ENCODE peak calls at places on chromosomes 13 and 19, in six cellular contexts. C is MM.1S, Z is H1, A is fibroblast of lung, K is neuronal stem cell, G is endothelial cell of umbilical vein. U is an unnamed sample.

GRCh38 chr13:110397445-110397844 is 90.4 kb downstream of the COL4A2 start:
- DNase-seq in K (no peak), C (no peak), A (peak), Z (no peak), G (no peak), U (no peak)

GRCh38 chr13:68984688-68985319 is 1122.8 kb upstream of the ATXN8OS start:
- DNase-seq in G (no peak), C (no peak), K (no peak), Z (no peak), A (no peak), U (no peak)

GRCh38 chr19:50268046-50268445 is 61.1 kb downstream of the KCNC3 start:
- DNase-seq in K (no peak), C (no peak), G (no peak), A (no peak), Z (no peak), U (no peak)

GRCh38 chr19:55699221-55699620 is 24.2 kb downstream of the EPN1 start:
- DNase-seq in G (no peak), C (no peak), Z (no peak), K (no peak), A (no peak), U (no peak)

GRCh38 chr13:30499338-30499737 is 33.6 kb upstream of the HMGB1 start:
- DNase-seq in Z (no peak), C (no peak), G (no peak), A (peak), K (no peak), U (no peak)

GRCh38 chr13:84810781-84811180 is 928.5 kb upstream of the SLITRK1 start:
- DNase-seq in Z (no peak), A (no peak), C (no peak), G (no peak), K (no peak), U (no peak)

GRCh38 chr13:51892657-51893056 is 30.9 kb downstream of the CCDC70 start:
- DNase-seq in C (no peak), Z (no peak), A (no peak), K (no peak), G (no peak), U (no peak)

GRCh38 chr19:35141627-35142401 is 1.2 kb upstream of the FXYD7 start:
- DNase-seq in K (no peak), G (no peak), C (no peak), Z (no peak), A (peak), U (no peak)

GRCh38 chr19:35073516-35073915 is 32.0 kb downstream of the HPN start:
- DNase-seq in G (no peak), C (no peak), Z (no peak), A (no peak), K (no peak), U (no peak)

GRCh38 chr19:41548954-41549688 is 26.8 kb upstream of the CEACAM21 start:
- DNase-seq in C (peak), Z (no peak), G (peak), A (no peak), K (peak), U (no peak)

GRCh38 chr19:45442927-45443461 is 19.3 kb upstream of the ERCC1 start:
- DNase-seq in K (no peak), G (peak), Z (no peak), C (no peak), A (peak), U (no peak)

GRCh38 chr13:80509264-80509663 is 168.3 kb upstream of the SPRY2 start:
- DNase-seq in A (no peak), G (no peak), Z (no peak), K (no peak), C (no peak), U (no peak)

GRCh38 chr19:56076413-56076998 is 44.6 kb downstream of the ZNF787 start:
- DNase-seq in G (peak), A (peak), K (peak), Z (no peak), C (peak), U (no peak)

GRCh38 chr13:95049772-95050171 is 251.5 kb downstream of the ABCC4 start:
- DNase-seq in G (no peak), C (no peak), A (no peak), K (no peak), Z (no peak), U (no peak)

GRCh38 chr19:17764348-17764747 is 13.1 kb downstream of the FCHO1 start:
- DNase-seq in G (no peak), K (no peak), Z (no peak), C (no peak), A (no peak), U (no peak)

GRCh38 chr19:35868172-35868822 is at the start of gene APLP1:
- DNase-seq in C (peak), K (peak), Z (no peak), A (peak), G (peak), U (no peak)

GRCh38 chr13:99062593-99062992 is 84.7 kb upstream of the DOCK9 start:
- DNase-seq in A (peak), C (no peak), K (no peak), G (peak), Z (no peak), U (no peak)

GRCh38 chr19:18205180-18205915 is 1.5 kb upstream of the RAB3A start:
- DNase-seq in G (peak), K (no peak), Z (no peak), C (peak), A (peak), U (no peak)

GRCh38 chr19:46606019-46606418 is 4.9 kb downstream of the CALM3 start:
- DNase-seq in K (no peak), G (no peak), Z (no peak), C (no peak), A (no peak), U (no peak)

GRCh38 chr13:36848228-36848982 is 29.4 kb downstream of the RFXAP start:
- DNase-seq in A (no peak), Z (no peak), K (no peak), C (no peak), G (peak), U (no peak)

GRCh38 chr19:19662344-19662743 is 1.1 kb downstream of the ATP13A1 start:
- DNase-seq in Z (no peak), C (no peak), A (no peak), K (no peak), G (no peak), U (no peak)

GRCh38 chr13:66915596-66916185 is 314.4 kb downstream of the PCDH9 start:
- DNase-seq in A (peak), Z (no peak), K (no peak), G (peak), C (no peak), U (no peak)

GRCh38 chr13:65416784-65417183 is 1813.4 kb downstream of the PCDH9 start:
- DNase-seq in A (no peak), G (no peak), Z (no peak), C (no peak), K (no peak), U (no peak)

GRCh38 chr19:43596842-43597461 is 557 bp downstream of the ZNF576 start:
- DNase-seq in C (peak), G (no peak), Z (no peak), A (peak), K (no peak), U (no peak)

GRCh38 chr13:107803822-107804495 is 411.4 kb downstream of the LIG4 start:
- DNase-seq in C (no peak), K (no peak), G (no peak), Z (no peak), A (no peak), U (no peak)

GRCh38 chr19:45939792-45940514 is 25.4 kb upstream of the NANOS2 start:
- DNase-seq in A (no peak), G (no peak), K (no peak), Z (no peak), C (no peak), U (no peak)

GRCh38 chr19:14555918-14556661 is 15.8 kb downstream of the NDUFB7 start:
- DNase-seq in A (peak), C (no peak), Z (no peak), K (no peak), G (no peak), U (no peak)

GRCh38 chr13:99086869-99087129 is 108.9 kb upstream of the DOCK9 start:
- DNase-seq in Z (no peak), A (peak), G (peak), K (peak), C (peak), U (no peak)

GRCh38 chr13:33441015-33441414 is 155.5 kb upstream of the STARD13 start:
- DNase-seq in K (no peak), A (peak), G (peak), Z (no peak), C (no peak), U (no peak)

GRCh38 chr13:25847145-25847544 is 204.7 kb downstream of the SHISA2 start:
- DNase-seq in Z (no peak), C (peak), G (no peak), K (no peak), A (no peak), U (peak)

GRCh38 chr19:19372656-19373416 is 32.6 kb upstream of the GATAD2A start:
- DNase-seq in A (no peak), C (peak), G (peak), Z (no peak), K (no peak), U (no peak)

GRCh38 chr19:42267644-42268141 is 1.4 kb upstream of the CIC start:
- DNase-seq in K (no peak), A (no peak), C (peak), Z (no peak), G (no peak), U (no peak)

GRCh38 chr19:408441-409005 is 424 bp downstream of the C2CD4C start:
- DNase-seq in K (no peak), A (no peak), Z (no peak), C (no peak), G (no peak), U (no peak)
- H2AFZ ChIP-seq in K (peak), A (no peak), Z (no peak), C (no peak), G (no peak), U (no peak)

DNA sequence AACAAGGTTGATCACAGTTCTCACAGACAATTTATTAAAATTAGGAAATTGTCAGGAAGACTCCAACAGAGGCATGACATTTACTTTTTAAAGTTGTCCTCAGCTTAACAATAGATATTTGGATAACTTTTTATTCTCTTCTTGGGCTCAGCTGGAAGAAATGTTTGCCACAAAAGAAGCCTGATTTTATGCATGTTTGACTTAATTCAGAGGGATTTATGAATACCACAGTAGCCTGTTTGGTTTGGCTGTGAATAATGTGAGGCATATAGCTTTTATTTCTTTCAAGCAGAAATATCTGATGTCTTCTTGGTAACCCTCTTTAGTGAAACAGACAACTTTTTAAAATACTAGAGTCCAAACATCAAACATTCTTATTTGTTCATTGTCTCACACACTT is 1464.5 kb upstream of the SLC10A2 start:
- DNase-seq in Z (no peak), A (peak), C (no peak), K (no peak), G (no peak), U (no peak)
- H2AFZ ChIP-seq in Z (no peak), A (no peak), C (no peak), K (no peak), G (no peak), U (no peak)

DNA sequence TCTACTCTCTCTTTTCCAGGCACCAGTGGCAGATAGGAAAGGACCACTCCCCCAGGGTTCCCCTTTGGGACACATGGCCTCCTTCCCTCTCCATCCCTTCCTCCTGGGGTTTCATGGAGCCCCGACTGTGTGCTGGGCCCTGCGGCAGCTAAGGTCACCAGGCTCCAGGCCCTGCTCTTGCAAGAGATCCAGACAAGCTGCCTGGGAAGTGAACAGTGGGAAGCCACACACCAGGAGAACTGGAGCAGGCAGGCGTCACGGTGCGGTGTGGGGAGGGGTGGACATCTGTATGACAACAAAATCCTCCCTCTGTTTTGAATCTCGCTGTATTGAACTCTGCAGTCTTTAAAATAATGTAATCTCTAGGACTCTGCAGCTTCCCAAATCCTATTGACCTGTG is 330.1 kb downstream of the UQCRFS1 start:
- DNase-seq in G (no peak), Z (no peak), C (no peak), K (no peak), A (no peak), U (no peak)
- H2AFZ ChIP-seq in G (no peak), Z (no peak), C (no peak), K (no peak), A (no peak), U (no peak)

DNA sequence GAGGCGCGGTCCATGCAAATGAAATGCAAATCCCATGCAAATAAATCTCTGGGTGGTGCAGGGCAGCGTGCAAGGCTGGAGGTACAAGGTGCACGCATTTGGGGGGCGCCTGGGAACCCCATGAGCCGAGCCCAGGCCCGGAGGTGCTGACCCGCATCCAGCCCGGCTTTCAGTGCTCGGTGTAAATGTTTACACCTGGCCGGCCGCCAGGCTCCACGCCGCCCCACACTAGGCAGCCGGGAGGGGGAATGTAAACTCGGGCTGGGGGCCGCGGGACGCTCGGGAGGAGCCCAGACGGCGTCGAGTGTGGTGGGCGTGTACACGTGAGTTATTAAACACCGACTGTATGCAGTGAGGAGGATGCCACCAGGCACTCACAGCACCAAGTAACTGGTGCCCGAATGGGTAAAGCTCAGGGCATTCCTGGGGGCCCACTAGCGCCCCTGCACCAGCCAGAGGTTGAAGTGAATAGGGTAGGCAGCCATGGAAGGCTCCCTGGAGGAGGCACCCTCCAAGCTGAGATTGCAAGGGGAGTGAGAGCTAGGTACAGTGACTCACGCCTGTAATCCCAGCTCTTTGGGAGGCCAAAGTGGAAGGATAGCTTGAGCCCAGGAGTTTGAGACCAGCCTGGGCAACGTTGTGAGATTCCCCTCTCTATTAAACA is 17.2 kb downstream of the FUT6 start:
- DNase-seq in C (no peak), A (no peak), K (no peak), G (no peak), Z (no peak), U (no peak)
- H2AFZ ChIP-seq in C (no peak), A (no peak), K (no peak), G (no peak), Z (no peak), U (no peak)

GRCh38 chr19:48325265-48325910 is at the start of gene EMP3:
- DNase-seq in A (peak), G (peak), K (peak), C (peak), Z (no peak), U (peak)

GRCh38 chr19:48318286-48318987 is 6.9 kb upstream of the EMP3 start:
- DNase-seq in K (no peak), G (no peak), A (no peak), Z (no peak), C (no peak), U (no peak)

GRCh38 chr19:48319647-48320537 is 5.5 kb upstream of the EMP3 start:
- DNase-seq in Z (no peak), K (peak), A (peak), C (peak), G (peak), U (no peak)

GRCh38 chr19:48321372-48321621 is 4.1 kb upstream of the EMP3 start:
- DNase-seq in K (peak), A (peak), C (peak), Z (peak), G (peak), U (peak)

GRCh38 chr19:48321622-48322591 is 3.4 kb upstream of the EMP3 start:
- DNase-seq in C (peak), A (peak), Z (peak), G (peak), K (peak), U (peak)
- H2AFZ ChIP-seq in C (peak), A (peak), Z (no peak), G (peak), K (peak), U (peak)

DNA sequence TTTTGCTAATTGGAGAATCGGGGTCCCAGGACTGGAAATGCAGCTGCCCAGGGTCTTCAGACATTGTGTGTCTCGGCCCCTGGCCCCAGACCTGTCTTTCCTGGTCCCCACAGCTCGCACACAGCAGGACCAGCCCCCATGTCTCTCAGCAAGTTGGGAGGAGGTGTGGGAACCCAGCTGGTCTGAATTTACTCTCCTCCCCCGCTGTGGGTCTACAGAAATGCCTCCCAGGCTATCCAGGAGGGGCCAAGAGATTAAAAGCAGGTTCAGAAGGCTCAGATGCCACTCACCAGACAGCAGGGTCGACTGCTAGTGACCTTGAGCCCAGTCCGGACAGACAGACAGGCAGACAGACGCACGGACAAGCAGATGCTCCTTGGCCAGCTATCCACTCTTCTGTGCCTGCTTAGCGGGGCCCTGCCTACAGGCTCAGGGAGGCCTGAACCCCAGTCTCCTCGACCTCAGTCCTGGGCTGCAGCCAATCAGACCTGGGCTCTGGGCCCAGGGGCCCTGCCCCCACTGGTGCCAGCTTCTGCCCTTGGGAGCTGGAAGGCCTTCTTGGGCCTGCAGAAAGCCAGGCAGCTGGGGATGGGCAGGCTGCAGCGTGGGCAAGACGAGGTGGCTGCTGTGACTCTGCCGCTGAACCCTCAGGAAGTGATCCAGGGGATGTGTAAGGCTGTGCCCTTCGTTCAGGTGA is at the start of gene DAND5:
- DNase-seq in A (no peak), C (no peak), G (no peak), Z (no peak), K (no peak), U (no peak)
- H2AFZ ChIP-seq in A (no peak), C (no peak), G (no peak), Z (no peak), K (no peak), U (no peak)

GRCh38 chr19:1503925-1504430 is 8.8 kb downstream of the ADAMTSL5 start:
- DNase-seq in Z (no peak), A (no peak), K (no peak), C (no peak), G (no peak), U (no peak)

GRCh38 chr19:1502433-1503088 is 10.3 kb downstream of the ADAMTSL5 start:
- DNase-seq in C (no peak), G (no peak), Z (no peak), A (no peak), K (no peak), U (no peak)

GRCh38 chr19:1505012-1505411 is 7.8 kb downstream of the ADAMTSL5 start:
- DNase-seq in G (no peak), Z (no peak), K (no peak), C (no peak), A (no peak), U (no peak)

GRCh38 chr19:1501200-1501595 is 10.2 kb downstream of the REEP6 start:
- DNase-seq in G (no peak), A (no peak), Z (no peak), K (no peak), C (no peak), U (no peak)

GRCh38 chr19:1503089-1503924 is 9.5 kb downstream of the ADAMTSL5 start:
- DNase-seq in K (no peak), A (no peak), Z (no peak), C (peak), G (no peak), U (no peak)
- H2AFZ ChIP-seq in K (peak), A (no peak), Z (peak), C (no peak), G (peak), U (peak)

DNA sequence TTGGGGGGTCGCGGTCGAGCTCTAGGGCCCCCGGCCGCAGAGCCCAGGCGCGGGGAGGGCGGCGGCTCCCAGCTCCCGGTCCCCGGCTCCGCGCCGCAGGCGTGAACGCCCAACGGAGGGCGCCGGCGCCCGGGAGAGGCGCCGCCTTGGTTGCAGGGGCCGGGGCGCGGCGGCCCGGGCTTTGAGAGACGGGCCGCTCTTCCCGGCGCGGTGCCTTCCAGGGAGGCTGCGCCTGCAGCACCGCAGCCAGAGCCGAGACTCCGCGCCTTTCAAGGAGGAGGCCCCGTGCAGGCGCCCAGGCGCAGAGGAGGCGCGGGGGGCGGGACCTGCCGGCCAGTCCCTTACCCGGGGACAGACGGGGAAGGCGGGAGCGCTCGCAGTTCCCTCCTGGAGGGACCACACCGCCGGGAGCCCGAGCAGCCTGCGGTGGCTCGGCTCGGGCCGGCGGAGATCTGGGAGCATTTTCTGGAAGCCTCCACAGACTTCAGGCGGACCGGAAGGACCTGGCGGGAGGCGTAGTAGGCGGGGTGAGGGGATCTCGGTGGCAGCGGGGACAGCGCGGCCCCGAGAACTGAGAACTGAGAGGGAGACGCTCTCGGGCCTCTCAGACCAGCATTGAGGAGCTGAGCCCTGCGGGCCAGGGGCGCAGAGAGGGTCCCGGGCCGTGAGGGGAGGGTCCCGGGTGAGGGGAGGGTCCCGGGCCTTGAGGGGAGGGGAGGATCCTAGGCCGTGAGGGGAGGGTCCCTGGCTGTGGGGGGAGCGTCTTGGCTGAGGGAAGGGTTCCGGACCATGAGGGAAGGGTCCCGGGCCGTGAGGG is 25.5 kb upstream of the MCF2L start:
- DNase-seq in G (no peak), K (peak), Z (no peak), A (peak), C (no peak), U (no peak)
- H2AFZ ChIP-seq in G (peak), K (peak), Z (no peak), A (peak), C (peak), U (peak)

U was measured in GM12878.